ENCODE peak calls at places on chromosomes 1 and 21, in six cellular contexts. L is HCT116, O is K562, H is gastrocnemius medialis, F is right lobe of liver, K is A549. T is an unnamed sample.

GRCh38 chr1:66450043-66450514 is 83.9 kb upstream of the SGIP1 start:
- ATAC-seq in F (no peak), O (no peak), H (peak; percentile 32), L (no peak), K (no peak), T (peak; percentile 67)

GRCh38 chr1:201656670-201657032 is 117.7 kb downstream of the NAV1 start:
- ATAC-seq in L (no peak), F (no peak), O (no peak), K (no peak), H (no peak), T (no peak)

GRCh38 chr1:40651138-40651857 is 14.2 kb downstream of the RIMS3 start:
- ATAC-seq in L (no peak), H (peak; percentile 86), K (no peak), O (peak; percentile 58), F (no peak), T (no peak)

GRCh38 chr1:62484824-62485468 is 48.1 kb downstream of the USP1 start:
- ATAC-seq in O (no peak), K (no peak), F (no peak), L (no peak), H (no peak), T (no peak)

GRCh38 chr1:50978852-50979781 is 9.1 kb downstream of the CDKN2C start:
- ATAC-seq in F (peak; percentile 74), O (peak; percentile 45), H (peak; percentile 48), K (no peak), L (peak; percentile 42), T (no peak)

GRCh38 chr1:30818568-30819243 is 61.1 kb upstream of the LAPTM5 start:
- ATAC-seq in O (no peak), L (no peak), F (no peak), H (no peak), K (no peak), T (peak; percentile 48)

GRCh38 chr1:242129103-242129502 is 130.2 kb upstream of the MAP1LC3C start:
- ATAC-seq in L (peak; percentile 88), O (peak; percentile 92), K (peak; percentile 68), F (no peak), H (no peak), T (no peak)

GRCh38 chr1:64319985-64320384 is 116.6 kb downstream of the UBE2U start:
- ATAC-seq in F (no peak), K (no peak), H (no peak), O (no peak), L (no peak), T (no peak)

GRCh38 chr1:19204665-19205266 is 5.3 kb downstream of the UBR4 start:
- ATAC-seq in O (no peak), H (no peak), K (no peak), F (no peak), L (no peak), T (no peak)

GRCh38 chr1:237702161-237702560 is 188.6 kb downstream of the ZP4 start:
- ATAC-seq in H (no peak), L (no peak), K (no peak), F (no peak), O (no peak), T (no peak)

GRCh38 chr1:40532844-40533424 is 1.5 kb downstream of the ZNF684 start:
- ATAC-seq in O (peak; percentile 72), H (no peak), K (no peak), F (peak; percentile 43), L (peak; percentile 49), T (no peak)

GRCh38 chr1:181083842-181084605 is 4.5 kb upstream of the IER5 start:
- ATAC-seq in L (peak; percentile 64), O (peak; percentile 73), K (peak; percentile 27), H (peak; percentile 66), F (peak; percentile 74), T (no peak)

GRCh38 chr21:14916676-14917141 is 148.1 kb downstream of the NRIP1 start:
- ATAC-seq in H (no peak), L (no peak), O (no peak), K (no peak), F (no peak), T (no peak)

GRCh38 chr1:15242766-15243165 is 4.3 kb upstream of the FHAD1 start:
- ATAC-seq in H (no peak), L (no peak), K (no peak), F (no peak), O (no peak), T (no peak)

GRCh38 chr1:31980835-31981782 is 32.6 kb upstream of the KHDRBS1 start:
- ATAC-seq in K (no peak), H (no peak), O (no peak), L (no peak), F (no peak), T (no peak)

GRCh38 chr1:168732736-168733135 is 3.7 kb upstream of the DPT start:
- ATAC-seq in O (no peak), L (no peak), F (no peak), H (no peak), K (no peak), T (no peak)

GRCh38 chr1:224996266-224996665 is 66.8 kb downstream of the DNAH14 start:
- ATAC-seq in K (no peak), H (no peak), L (peak; percentile 59), F (no peak), O (no peak), T (no peak)

GRCh38 chr1:61299468-61299867 is 217.1 kb downstream of the NFIA start:
- ATAC-seq in O (peak; percentile 63), L (no peak), F (peak; percentile 70), H (no peak), K (no peak), T (no peak)

GRCh38 chr1:234848972-234849641 is 239.1 kb upstream of the IRF2BP2 start:
- ATAC-seq in H (no peak), K (peak; percentile 41), O (peak; percentile 50), F (peak; percentile 33), L (peak; percentile 72), T (no peak)

GRCh38 chr1:226640737-226641136 is 92.2 kb downstream of the STUM start:
- ATAC-seq in O (no peak), F (no peak), L (no peak), H (no peak), K (no peak), T (no peak)

GRCh38 chr1:47650205-47650604 is 212.4 kb downstream of the FOXD2 start:
- ATAC-seq in F (peak; percentile 60), H (no peak), K (peak; percentile 97), O (no peak), L (peak; percentile 85), T (no peak)

GRCh38 chr1:47650606-47651005 is 212.8 kb downstream of the FOXD2 start:
- ATAC-seq in L (no peak), H (no peak), F (no peak), K (no peak), O (no peak), T (no peak)

GRCh38 chr1:47655521-47656300 is 217.9 kb downstream of the FOXD2 start:
- ATAC-seq in L (no peak), H (no peak), K (no peak), F (no peak), O (no peak), T (no peak)

GRCh38 chr1:47647327-47647845 is 209.5 kb downstream of the FOXD2 start:
- ATAC-seq in K (no peak), O (no peak), F (no peak), H (no peak), L (no peak), T (no peak)

DNA sequence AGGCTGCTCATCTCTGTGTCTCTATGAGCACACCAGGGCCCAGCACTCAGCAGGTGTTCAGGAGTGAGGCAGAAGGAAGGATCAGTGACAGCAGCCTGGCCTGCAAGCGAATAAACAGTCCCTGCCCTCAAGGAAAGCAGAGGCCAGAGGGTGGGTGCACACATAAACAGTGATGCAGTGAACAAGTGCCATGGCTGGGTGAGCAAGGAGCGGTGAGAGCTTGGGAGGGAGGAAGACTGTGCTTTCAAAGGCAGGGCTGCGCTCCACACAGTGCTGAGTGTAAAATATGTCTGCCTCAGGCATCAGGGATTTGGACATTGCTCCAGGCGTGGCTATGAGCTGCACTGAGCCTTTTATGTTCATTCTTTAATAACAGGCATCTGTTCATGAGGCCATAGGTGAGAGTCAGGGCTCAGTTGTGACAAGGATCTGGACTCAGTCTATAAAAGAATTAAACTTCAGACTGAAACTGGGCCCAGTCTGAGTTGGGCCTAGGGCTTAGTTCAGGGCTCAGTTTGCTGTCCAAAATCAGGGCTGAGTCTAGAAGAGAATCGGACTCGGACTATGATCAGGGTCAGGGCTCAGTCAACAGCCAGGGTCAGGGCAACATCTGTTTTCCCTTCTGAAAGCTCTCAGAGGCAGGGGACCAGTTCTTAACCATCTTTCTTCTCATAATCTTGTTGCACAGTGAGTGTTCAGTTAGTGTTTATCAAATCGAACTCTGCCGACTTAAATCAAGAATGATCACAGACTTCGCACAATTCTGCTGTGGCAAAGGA is 213.7 kb downstream of the FOXD2 start:
- ATAC-seq in O (no peak), F (peak; percentile 36), K (no peak), L (no peak), H (no peak), T (no peak)
- TF ChIP-seq POLR2A in O (no peak), F (no peak), K (no peak), L (no peak), H (no peak), T (no peak)

DNA sequence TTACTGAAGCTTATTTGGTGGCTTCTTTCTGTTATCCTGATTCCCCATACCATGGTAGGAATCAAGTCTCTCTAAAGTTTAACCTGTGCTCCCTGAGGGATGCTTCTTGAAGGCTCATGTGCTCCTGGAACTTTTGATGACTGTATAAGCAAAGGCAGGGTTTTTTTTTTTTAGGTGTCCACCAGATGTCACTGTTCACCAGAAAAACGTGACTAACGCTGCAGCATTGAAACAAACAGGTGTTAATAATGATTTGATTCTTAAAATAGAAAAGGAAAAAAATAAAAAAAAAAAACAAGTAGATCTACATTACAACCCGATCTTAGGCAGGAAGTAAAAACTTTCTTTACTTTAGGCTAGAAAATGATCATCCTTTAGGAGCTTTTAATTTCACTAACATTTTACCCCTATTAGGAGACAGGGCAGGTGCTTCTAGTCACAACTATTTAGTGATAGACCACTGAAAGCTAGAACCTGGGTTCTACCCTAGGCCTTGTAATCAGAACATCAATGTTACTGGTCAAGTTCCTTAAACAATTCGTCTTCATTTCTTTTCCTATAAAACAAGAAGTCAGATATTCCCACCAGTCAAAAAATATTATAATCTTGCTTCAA is 223.0 kb downstream of the PLA2G4A start:
- ATAC-seq in K (peak; percentile 62), O (peak; percentile 85), L (peak; percentile 74), H (no peak), F (peak; percentile 66), T (no peak)
- TF ChIP-seq CTCF in K (peak; percentile 77), O (peak; percentile 35), L (peak; percentile 51), H (no peak), F (peak; percentile 58), T (peak; percentile 15)

DNA sequence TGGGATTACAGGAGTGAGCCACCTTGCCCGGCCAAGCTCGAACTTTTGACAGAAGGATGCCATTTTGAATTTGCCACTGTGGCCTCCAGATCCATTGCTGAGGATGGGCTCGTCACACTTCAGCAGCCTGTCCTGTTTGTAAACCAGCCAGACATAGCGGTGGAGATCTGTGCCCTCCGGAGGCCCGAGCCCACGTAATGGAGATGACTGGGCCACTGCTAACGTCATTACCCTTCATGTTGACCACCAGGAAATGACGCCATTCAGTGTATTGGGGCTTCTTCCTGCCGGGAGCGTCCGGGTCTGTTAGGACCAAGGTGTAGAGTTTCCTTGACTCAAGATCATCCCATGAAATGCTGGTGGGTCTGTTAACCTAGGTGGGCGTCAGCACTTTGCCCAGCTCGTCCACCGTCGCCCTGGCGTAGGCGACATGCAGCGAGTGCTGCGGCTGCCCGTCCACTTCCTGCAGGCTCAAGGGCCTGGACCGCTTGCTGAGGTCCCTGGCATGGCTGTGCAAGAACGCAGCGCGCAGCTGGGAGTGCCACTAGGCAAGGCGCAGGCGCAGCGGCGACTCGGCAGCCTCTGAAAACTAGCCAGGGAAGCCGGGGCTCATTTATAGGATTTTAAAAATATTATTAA is 40.8 kb downstream of the PTPRC start:
- ATAC-seq in H (no peak), K (no peak), F (no peak), L (no peak), O (no peak), T (peak; percentile 22)
- TF ChIP-seq POLR2A in H (no peak), K (no peak), F (no peak), L (no peak), O (no peak), T (no peak)

GRCh38 chr1:17507916-17508315 is 31.6 kb upstream of the ARHGEF10L start:
- ATAC-seq in H (no peak), O (peak; percentile 65), K (peak; percentile 76), L (peak; percentile 94), F (peak; percentile 50), T (no peak)
- TF ChIP-seq CTCF in H (no peak), O (peak; percentile 1), K (no peak), L (peak; percentile 57), F (peak; percentile 17), T (no peak)